ENCODE peak calls at places on chromosomes 16 and 17, in ten cellular contexts. W is glutamatergic neuron, R is Calu3, I is neural progenitor cell, V is lower leg skin, C is hepatocyte, T is IMR-90, E is PC-9, D is astrocyte of the spinal cord, K is GM13977. P is an unnamed sample.
A peak's percentile ranks its signal among the peaks of the same experiment; 100 is the strongest.

GRCh38 chr17:32259596-32259995 is 6.0 kb upstream of the RHBDL3 start:
- DNase-seq in W (no peak), R (no peak), I (no peak), V (no peak), C (no peak), T (peak; percentile 82), E (no peak), D (peak; percentile 62), K (no peak), P (no peak)

GRCh38 chr16:30445149-30445407 is 596 bp downstream of the SEPHS2 start:
- DNase-seq in W (no peak), R (no peak), I (no peak), V (no peak), C (no peak), T (no peak), E (no peak), D (no peak), K (no peak), P (no peak)

GRCh38 chr16:84186685-84187437 is at the start of gene TAF1C:
- DNase-seq in W (peak; percentile 90), R (peak; percentile 95), I (peak; percentile 97), V (peak; percentile 98), C (peak; percentile 97), T (peak; percentile 93), E (peak; percentile 88), D (peak; percentile 98), K (peak; percentile 98), P (peak; percentile 91)

GRCh38 chr17:77281904-77282367 is 141.2 kb downstream of the SEC14L1 start:
- DNase-seq in W (no peak), R (peak; percentile 59), I (peak; percentile 60), V (no peak), C (peak; percentile 62), T (no peak), E (peak; percentile 29), D (no peak), K (peak; percentile 57), P (no peak)

GRCh38 chr17:66248285-66248684 is 19.1 kb upstream of the APOH start:
- DNase-seq in W (no peak), R (no peak), I (no peak), V (no peak), C (no peak), T (no peak), E (no peak), D (no peak), K (no peak), P (no peak)

GRCh38 chr17:77733576-77734296 is 224.8 kb upstream of the TNRC6C start:
- DNase-seq in W (no peak), R (no peak), I (no peak), V (peak; percentile 23), C (no peak), T (no peak), E (no peak), D (no peak), K (no peak), P (no peak)

GRCh38 chr16:72921620-72922019 is 126.3 kb downstream of the ZFHX3 start:
- DNase-seq in W (no peak), R (no peak), I (no peak), V (no peak), C (peak; percentile 50), T (peak; percentile 32), E (no peak), D (peak; percentile 74), K (no peak), P (no peak)

GRCh38 chr17:74231846-74232713 is 18.7 kb downstream of the TTYH2 start:
- DNase-seq in W (no peak), R (no peak), I (peak; percentile 64), V (no peak), C (no peak), T (no peak), E (no peak), D (no peak), K (no peak), P (no peak)

GRCh38 chr17:67138392-67138791 is 94.0 kb downstream of the CACNG1 start:
- DNase-seq in W (no peak), R (no peak), I (no peak), V (no peak), C (no peak), T (no peak), E (no peak), D (no peak), K (no peak), P (no peak)

DNA sequence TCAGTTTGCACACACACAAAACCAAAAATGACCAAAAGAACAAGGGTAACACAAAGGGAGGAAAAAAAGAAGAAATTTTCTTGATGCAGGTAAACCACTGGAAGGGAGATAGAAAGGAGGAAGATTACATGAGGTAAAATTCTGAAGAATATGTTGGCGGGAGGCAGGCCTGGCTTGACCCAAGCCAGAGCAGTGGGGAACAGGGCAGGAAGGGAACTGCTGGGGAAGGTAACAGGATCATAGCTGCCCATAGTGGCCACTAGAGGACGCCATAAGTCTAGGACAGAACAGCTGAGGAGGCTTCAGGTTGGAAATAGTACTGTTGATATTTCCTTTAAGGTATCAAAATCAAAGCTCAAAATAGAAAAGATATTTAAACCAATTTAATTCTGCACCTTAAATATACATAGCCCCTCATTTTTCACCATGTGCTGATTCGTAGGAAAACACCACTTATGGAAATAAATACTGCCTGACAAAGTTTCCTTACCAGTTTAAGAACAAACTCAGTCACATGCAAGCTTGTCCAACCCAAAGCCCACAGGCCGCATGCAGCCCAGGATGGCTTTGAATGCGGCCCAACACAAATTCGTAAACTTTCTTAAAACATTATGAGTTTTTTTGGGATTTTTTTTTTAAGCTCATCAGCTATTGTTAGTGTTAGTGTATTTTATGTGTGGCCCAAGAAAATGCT is 15.5 kb downstream of the VPS35 start:
- DNase-seq in W (peak; percentile 60), R (peak; percentile 57), I (peak; percentile 79), V (no peak), C (peak; percentile 80), T (peak; percentile 69), E (peak; percentile 33), D (peak; percentile 61), K (peak; percentile 47), P (peak; percentile 41)
- TF ChIP-seq CTCF in W (peak; percentile 86), R (peak; percentile 84), I (peak; percentile 99), V (no peak), C (peak; percentile 84), T (peak; percentile 95), E (peak; percentile 86), D (peak; percentile 98), K (peak; percentile 96), P (peak; percentile 97)

GRCh38 chr16:69937465-69937951 is 13.6 kb upstream of the CLEC18A start:
- DNase-seq in W (peak; percentile 77), R (no peak), I (peak; percentile 21), V (no peak), C (peak; percentile 15), T (no peak), E (no peak), D (no peak), K (no peak), P (no peak)
- TF ChIP-seq CTCF in W (no peak), R (no peak), I (peak; percentile 30), V (no peak), C (peak; percentile 30), T (peak; percentile 18), E (no peak), D (peak; percentile 39), K (no peak), P (peak; percentile 9)

GRCh38 chr16:352547-353403 is at the start of gene AXIN1:
- DNase-seq in W (peak; percentile 99), R (peak; percentile 100), I (peak; percentile 100), V (peak; percentile 100), C (peak; percentile 100), T (peak; percentile 85), E (peak; percentile 100), D (peak; percentile 91), K (peak; percentile 99), P (peak; percentile 100)
- TF ChIP-seq CTCF in W (peak; percentile 65), R (peak; percentile 71), I (peak; percentile 66), V (no peak), C (peak; percentile 59), T (peak; percentile 60), E (no peak), D (peak; percentile 50), K (peak; percentile 69), P (no peak)

GRCh38 chr17:78736526-78737079 is 45.5 kb downstream of the CYTH1 start:
- DNase-seq in W (no peak), R (peak; percentile 88), I (no peak), V (peak; percentile 96), C (peak; percentile 86), T (no peak), E (peak; percentile 89), D (no peak), K (no peak), P (no peak)
- TF ChIP-seq CTCF in W (no peak), R (peak; percentile 31), I (no peak), V (no peak), C (no peak), T (no peak), E (no peak), D (no peak), K (no peak), P (no peak)

DNA sequence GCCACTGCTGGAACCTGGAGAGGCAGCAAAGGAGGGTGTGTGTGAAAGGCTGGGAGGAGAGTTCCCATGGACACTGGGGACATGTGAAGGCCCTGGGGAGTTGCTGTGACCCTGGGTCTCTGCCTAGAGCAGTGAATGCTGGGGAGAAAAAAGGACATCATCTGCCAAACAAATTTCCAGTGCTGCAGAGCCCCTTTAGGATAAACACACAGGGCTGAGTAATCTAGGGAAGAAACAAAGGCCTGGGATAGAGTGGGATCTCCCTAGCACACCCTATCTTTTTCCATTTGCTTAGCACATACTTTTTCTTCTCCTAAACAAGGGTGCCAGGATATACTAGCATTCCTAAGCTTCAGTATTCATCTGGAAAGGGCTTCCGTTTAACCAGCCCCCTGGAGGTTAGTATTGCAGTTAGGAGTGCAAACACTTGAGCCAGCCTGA is 3.3 kb upstream of the HIGD1B start:
- DNase-seq in W (no peak), R (no peak), I (peak; percentile 10), V (no peak), C (no peak), T (peak; percentile 70), E (no peak), D (no peak), K (no peak), P (no peak)
- TF ChIP-seq CTCF in W (no peak), R (no peak), I (no peak), V (no peak), C (no peak), T (peak; percentile 26), E (no peak), D (no peak), K (no peak), P (no peak)

P was measured in nephron progenitor cell.